ENCODE peak calls at places on chromosomes 16 and 17, in five cellular contexts. B is GM04504, F is posterior cingulate gyrus, A is HuH-7.5, L is kidney tubule cell. X is an unnamed sample.

GRCh38 chr17:81002409-81003361 is 11.0 kb downstream of the CHMP6 start:
- DNase-seq in B (no peak), F (peak), A (peak), L (peak), X (no peak)

GRCh38 chr17:8151120-8151640 is 1.0 kb downstream of the PER1 start:
- DNase-seq in B (peak), F (peak), A (no peak), L (peak), X (peak)

GRCh38 chr17:81073967-81074366 is 39.0 kb downstream of the BAIAP2 start:
- DNase-seq in B (no peak), F (no peak), A (no peak), L (no peak), X (no peak)

GRCh38 chr17:80924807-80925610 is 66.6 kb upstream of the CHMP6 start:
- DNase-seq in B (no peak), F (peak), A (no peak), L (no peak), X (no peak)

GRCh38 chr17:15782809-15783208 is 50.7 kb downstream of the TBC1D26 start:
- DNase-seq in B (no peak), F (peak), A (no peak), L (peak), X (no peak)

GRCh38 chr16:66197668-66198278 is 168.7 kb upstream of the CDH5 start:
- DNase-seq in B (no peak), F (no peak), A (no peak), L (no peak), X (no peak)

GRCh38 chr16:3173892-3174617 is 13.9 kb upstream of the OR1F1 start:
- DNase-seq in B (no peak), F (peak), A (peak), L (peak), X (peak)

GRCh38 chr16:77306050-77306616 is 106.9 kb downstream of the SYCE1L start:
- DNase-seq in B (no peak), F (no peak), A (no peak), L (no peak), X (no peak)

GRCh38 chr16:28218109-28218508 is 6.3 kb upstream of the XPO6 start:
- DNase-seq in B (peak), F (no peak), A (no peak), L (peak), X (no peak)

GRCh38 chr17:79182176-79183160 is 107.8 kb downstream of the ENGASE start:
- DNase-seq in B (no peak), F (no peak), A (no peak), L (no peak), X (no peak)

GRCh38 chr17:17411692-17412091 is 65.1 kb upstream of the MED9 start:
- DNase-seq in B (no peak), F (peak), A (no peak), L (peak), X (no peak)

GRCh38 chr17:46865100-46865499 is 13.7 kb downstream of the WNT9B start:
- DNase-seq in B (no peak), F (peak), A (no peak), L (peak), X (no peak)

GRCh38 chr16:49282690-49283375 is 1.2 kb upstream of the CBLN1 start:
- DNase-seq in B (no peak), F (peak), A (no peak), L (no peak), X (peak)

GRCh38 chr17:77120866-77121265 is 19.9 kb upstream of the SEC14L1 start:
- DNase-seq in B (no peak), F (peak), A (no peak), L (no peak), X (no peak)

GRCh38 chr17:16052486-16052885 is 52.9 kb downstream of the TTC19 start:
- DNase-seq in B (peak), F (no peak), A (no peak), L (no peak), X (no peak)

GRCh38 chr16:47667956-47668355 is 206.8 kb downstream of the PHKB start:
- DNase-seq in B (no peak), F (no peak), A (no peak), L (no peak), X (no peak)